ENCODE peak calls at places on chromosome 19, in five cellular contexts. E is ovary, I is tibial nerve, B is IMR-90, P is adrenal gland. X is an unnamed sample.

GRCh38 chr19:18469245-18470107 is 31.5 kb upstream of the ISYNA1 start:
- DNase-seq in E (peak; percentile 79), I (peak; percentile 43), B (peak; percentile 66), P (peak; percentile 58), X (peak; percentile 67)

GRCh38 chr19:3068071-3068470 is 5.8 kb upstream of the TLE5 start:
- DNase-seq in E (no peak), I (no peak), B (no peak), P (peak; percentile 77), X (no peak)

GRCh38 chr19:39913682-39914333 is 20.6 kb downstream of the FCGBP start:
- DNase-seq in E (no peak), I (no peak), B (no peak), P (no peak), X (no peak)

GRCh38 chr19:52735734-52736133 is 890 bp upstream of the ZNF611 start:
- DNase-seq in E (peak; percentile 64), I (peak; percentile 46), B (no peak), P (peak; percentile 45), X (peak; percentile 75)

GRCh38 chr19:20078696-20079095 is 896 bp downstream of the ZNF90 start:
- DNase-seq in E (peak; percentile 57), I (no peak), B (peak; percentile 18), P (peak; percentile 20), X (peak; percentile 39)

GRCh38 chr19:7527516-7528191 is 5.2 kb downstream of the MCOLN1 start:
- DNase-seq in E (no peak), I (no peak), B (no peak), P (peak; percentile 52), X (no peak)

GRCh38 chr19:3276341-3276799 is 51.9 kb downstream of the CELF5 start:
- DNase-seq in E (no peak), I (no peak), B (no peak), P (no peak), X (no peak)

GRCh38 chr19:48867119-48867921 is 1.1 kb downstream of the PLEKHA4 start:
- DNase-seq in E (no peak), I (no peak), B (no peak), P (no peak), X (no peak)

GRCh38 chr19:34808566-34808965 is 35.6 kb upstream of the ZNF599 start:
- DNase-seq in E (no peak), I (no peak), B (peak; percentile 67), P (no peak), X (no peak)

GRCh38 chr19:1944916-1945561 is 4.1 kb downstream of the CSNK1G2 start:
- DNase-seq in E (no peak), I (no peak), B (no peak), P (no peak), X (no peak)

GRCh38 chr19:18119243-18120105 is 21.9 kb downstream of the MAST3 start:
- DNase-seq in E (no peak), I (no peak), B (no peak), P (no peak), X (no peak)

GRCh38 chr19:20351244-20351643 is 184.2 kb downstream of the ZNF486 start:
- DNase-seq in E (no peak), I (no peak), B (no peak), P (no peak), X (no peak)

GRCh38 chr19:38425810-38426466 is at the start of gene RASGRP4:
- DNase-seq in E (no peak), I (no peak), B (no peak), P (no peak), X (no peak)

GRCh38 chr19:46410205-46411087 is 2.9 kb downstream of the CCDC8 start:
- DNase-seq in E (no peak), I (no peak), B (no peak), P (no peak), X (no peak)

GRCh38 chr19:11054628-11055027 is 34.6 kb upstream of the LDLR start:
- DNase-seq in E (no peak), I (no peak), B (no peak), P (no peak), X (no peak)

GRCh38 chr19:11050323-11051114 is 38.7 kb upstream of the LDLR start:
- DNase-seq in E (no peak), I (no peak), B (no peak), P (no peak), X (no peak)

GRCh38 chr19:11047856-11048255 is 41.4 kb upstream of the LDLR start:
- DNase-seq in E (no peak), I (no peak), B (no peak), P (no peak), X (no peak)

GRCh38 chr19:11054200-11054599 is 35.1 kb upstream of the LDLR start:
- DNase-seq in E (no peak), I (no peak), B (no peak), P (no peak), X (no peak)

GRCh38 chr19:11052391-11052790 is 36.9 kb upstream of the LDLR start:
- DNase-seq in E (no peak), I (no peak), B (no peak), P (no peak), X (no peak)
- H3K4me3 ChIP-seq in E (no peak overlapping the region), I (no peak overlapping the region), B (no peak overlapping the region), P (no peak overlapping the region), X (no peak overlapping the region)

GRCh38 chr19:9673912-9674668 is 810 bp downstream of the ZNF562 start:
- DNase-seq in E (no peak), I (no peak), B (peak; percentile 5), P (no peak), X (no peak)

GRCh38 chr19:9674669-9675357 is at the start of gene ZNF562:
- DNase-seq in E (peak; percentile 91), I (peak; percentile 62), B (peak; percentile 86), P (peak; percentile 87), X (peak; percentile 85)

GRCh38 chr19:9672893-9673292 is 2.0 kb downstream of the ZNF562 start:
- DNase-seq in E (no peak), I (no peak), B (no peak), P (no peak), X (no peak)

GRCh38 chr19:9668544-9668943 is 6.4 kb downstream of the ZNF562 start:
- DNase-seq in E (no peak), I (no peak), B (no peak), P (no peak), X (no peak)

GRCh38 chr19:9671654-9672053 is 3.2 kb downstream of the ZNF562 start:
- DNase-seq in E (no peak), I (no peak), B (no peak), P (no peak), X (no peak)
- H3K36me3 ChIP-seq in E (no peaks in the 10 kb centered on the region), I (peaks cover 62% of the 10 kb centered on the region), B (peaks cover 19% of the 10 kb centered on the region), P (no peaks in the 10 kb centered on the region), X (no peaks in the 10 kb centered on the region)

DNA sequence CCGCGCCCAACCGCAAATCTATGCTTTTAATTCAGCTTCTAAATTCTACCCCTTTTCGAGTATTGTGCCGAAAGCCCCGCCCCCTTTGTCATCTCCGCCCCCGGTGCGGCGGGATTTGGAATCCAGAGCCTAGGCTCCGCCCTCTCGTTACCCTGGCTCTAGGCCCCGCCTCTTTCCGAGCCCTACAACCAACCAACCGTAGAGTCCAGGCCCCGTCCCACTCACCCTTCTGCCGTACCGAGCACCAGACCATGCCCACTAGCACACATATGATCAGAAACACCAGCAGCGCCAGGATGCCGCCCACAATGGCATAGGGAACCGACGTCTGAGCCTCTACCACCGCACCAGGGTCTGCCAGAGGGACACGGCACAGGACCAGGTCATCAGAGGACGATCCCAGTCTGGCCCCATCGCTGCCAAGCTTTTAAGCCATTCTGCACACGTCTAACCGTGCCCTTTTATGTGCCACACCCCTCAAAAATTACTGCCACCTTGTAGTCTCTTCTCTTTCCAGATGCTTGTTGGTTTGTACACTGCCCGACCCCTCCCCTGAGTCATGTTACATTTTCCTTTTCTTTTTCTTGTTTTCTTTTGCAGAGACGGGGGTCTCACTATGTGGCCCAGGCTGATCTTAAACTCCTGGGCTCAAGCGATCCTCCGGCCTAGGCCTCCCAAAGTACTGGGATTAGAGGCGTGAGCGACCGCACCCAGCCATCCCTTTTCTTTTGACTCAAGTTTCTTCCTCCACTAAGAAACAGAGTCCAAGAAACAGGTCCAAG is 4.7 kb upstream of the ZNF428 start:
- DNase-seq in E (no peak), I (no peak), B (no peak), P (no peak), X (no peak)
- TF ChIP-seq POLR2A in E (no peak), I (no peak), B (no peak), P (no peak), X (no peak)

DNA sequence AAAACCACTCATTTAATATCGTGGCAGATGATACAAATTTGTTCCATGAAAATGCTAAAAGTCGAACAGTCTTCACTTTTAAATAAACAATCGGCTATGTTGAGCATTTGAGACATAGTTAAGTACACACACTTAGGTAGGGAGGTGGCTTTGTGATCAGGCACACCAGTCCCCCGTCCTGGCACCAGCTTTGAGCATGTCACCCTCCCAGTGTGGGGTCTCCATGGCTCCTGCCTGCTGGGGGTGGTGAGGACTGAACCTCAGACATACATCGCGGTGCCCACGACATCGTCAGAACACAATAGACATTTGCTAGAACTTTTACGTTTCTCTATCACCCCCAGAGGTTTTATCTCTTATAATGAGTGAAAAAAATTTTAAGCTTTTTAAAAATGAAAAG is 62.0 kb downstream of the RFX2 start:
- DNase-seq in E (no peak), I (no peak), B (no peak), P (no peak), X (no peak)
- H3K4me3 ChIP-seq in E (no peak overlapping the region), I (no peak overlapping the region), B (no peak overlapping the region), P (no peak overlapping the region), X (no peak overlapping the region)

GRCh38 chr19:12948597-12949362 is 3.1 kb downstream of the RAD23A start:
- DNase-seq in E (no peak), I (no peak), B (no peak), P (no peak), X (no peak)

GRCh38 chr19:12945479-12946091 is at the start of gene RAD23A:
- DNase-seq in E (peak; percentile 100), I (peak; percentile 96), B (peak; percentile 98), P (peak; percentile 99), X (peak; percentile 98)

GRCh38 chr19:12946092-12946845 is 607 bp downstream of the RAD23A start:
- DNase-seq in E (peak; percentile 79), I (no peak), B (peak; percentile 80), P (peak; percentile 75), X (peak; percentile 52)

GRCh38 chr19:12949363-12950284 is 4.0 kb downstream of the RAD23A start:
- DNase-seq in E (no peak), I (no peak), B (no peak), P (no peak), X (no peak)

GRCh38 chr19:12947702-12948596 is 2.3 kb downstream of the RAD23A start:
- DNase-seq in E (peak; percentile 58), I (no peak), B (no peak), P (no peak), X (no peak)
- H3K36me3 ChIP-seq in E (no peaks in the 10 kb centered on the region), I (peaks cover 76% of the 10 kb centered on the region), B (peaks cover 61% of the 10 kb centered on the region), P (peaks cover 70% of the 10 kb centered on the region), X (no peaks in the 10 kb centered on the region)

GRCh38 chr19:36114763-36115452 is at the start of gene POLR2I:
- DNase-seq in E (peak; percentile 99), I (peak; percentile 99), B (peak; percentile 100), P (peak; percentile 99), X (peak; percentile 100)
- TF ChIP-seq POLR2A in E (peak; percentile 82), I (peak; percentile 66), B (peak; percentile 43), P (peak; percentile 69), X (peak; percentile 84)